ENCODE peak calls at places on chromosomes 4 and X, in five cellular contexts. B is NB4, A is psoas muscle, C is GM06990, I is transverse colon. P is an unnamed sample.
A peak's percentile ranks its signal among the peaks of the same experiment; 100 is the strongest.

GRCh38 chr4:19319607-19320006 is 932.1 kb upstream of the SLIT2 start:
- DNase-seq in C (no peak), B (no peak), A (no peak), I (no peak), P (no peak)

GRCh38 chr4:113684534-113685091 is 76.9 kb downstream of the CAMK2D start:
- DNase-seq in A (peak; percentile 62), C (no peak), I (peak; percentile 63), B (peak; percentile 2), P (peak; percentile 70)

GRCh38 chr4:120694973-120695372 is 227.6 kb downstream of the PRDM5 start:
- DNase-seq in C (no peak), A (no peak), B (no peak), I (peak; percentile 51), P (peak; percentile 78)

GRCh38 chr4:106316773-106317409 is 541 bp downstream of the AIMP1 start:
- DNase-seq in A (no peak), B (peak; percentile 34), C (no peak), I (no peak), P (peak; percentile 17)

GRCh38 chrX:136542281-136542680 is 10.3 kb downstream of the VGLL1 start:
- DNase-seq in I (no peak), A (no peak), B (no peak), C (no peak), P (no peak)

GRCh38 chr4:48944252-48944651 is 37.7 kb upstream of the OCIAD2 start:
- DNase-seq in B (no peak), A (no peak), C (no peak), I (peak; percentile 33), P (no peak)

GRCh38 chrX:10666102-10666501 is 45.7 kb upstream of the MID1 start:
- DNase-seq in I (no peak), A (no peak), B (no peak), C (no peak), P (no peak)

GRCh38 chr4:16269742-16270522 is 43.7 kb upstream of the TAPT1 start:
- DNase-seq in I (no peak), B (peak; percentile 91), C (no peak), A (peak; percentile 30), P (peak; percentile 86)

GRCh38 chr4:139933541-139933940 is 220.4 kb downstream of the MAML3 start:
- DNase-seq in I (no peak), C (no peak), A (no peak), B (no peak), P (no peak)

GRCh38 chr4:78689700-78690318 is 86.3 kb upstream of the BMP2K start:
- DNase-seq in C (no peak), A (no peak), I (no peak), B (no peak), P (no peak)

GRCh38 chrX:68989865-68990606 is 161.2 kb downstream of the EFNB1 start:
- DNase-seq in C (no peak), I (no peak), A (no peak), B (no peak), P (peak; percentile 70)

GRCh38 chr4:184282251-184282713 is 64.6 kb upstream of the ENPP6 start:
- DNase-seq in A (no peak), C (peak; percentile 77), I (peak; percentile 65), B (no peak), P (no peak)

GRCh38 chrX:140766024-140766611 is 56.6 kb downstream of the LINC00632 start:
- DNase-seq in C (no peak), A (no peak), B (peak; percentile 47), I (peak; percentile 22), P (peak; percentile 72)

GRCh38 chr4:40585201-40585789 is 44.4 kb downstream of the RBM47 start:
- DNase-seq in A (no peak), C (no peak), B (peak; percentile 49), I (no peak), P (no peak)

GRCh38 chr4:7979652-7979968 is 39.9 kb upstream of the AFAP1 start:
- DNase-seq in C (no peak), I (no peak), B (no peak), A (no peak), P (no peak)

GRCh38 chr4:978957-979701 is 5.8 kb upstream of the DGKQ start:
- DNase-seq in B (peak; percentile 94), C (no peak), A (no peak), I (no peak), P (peak; percentile 74)

GRCh38 chr4:6263541-6264540 is 5.8 kb upstream of the WFS1 start:
- DNase-seq in A (no peak), B (peak; percentile 46), C (no peak), I (peak; percentile 57), P (peak; percentile 86)

GRCh38 chr4:73952352-73952751 is 29.5 kb downstream of the PF4 start:
- DNase-seq in I (no peak), B (no peak), A (no peak), C (no peak), P (no peak)

GRCh38 chr4:27176400-27176799 is 315.8 kb downstream of the STIM2 start:
- DNase-seq in B (peak; percentile 58), C (no peak), A (peak; percentile 13), I (peak; percentile 25), P (peak; percentile 6)
- TF ChIP-seq CTCF in B (peak; percentile 51), C (peak; percentile 29), A (no peak), I (peak; percentile 36), P (no peak)

GRCh38 chr4:88320780-88321373 is 36.5 kb upstream of the PPM1K start:
- DNase-seq in B (peak; percentile 74), C (peak; percentile 62), A (no peak), I (peak; percentile 38), P (peak; percentile 78)
- H3K4me3 ChIP-seq in B (peak overlapping the region; percentile 38), C (peak overlapping the region; percentile 44), A (no peak overlapping the region), I (no peak overlapping the region), P (no peak overlapping the region)

DNA sequence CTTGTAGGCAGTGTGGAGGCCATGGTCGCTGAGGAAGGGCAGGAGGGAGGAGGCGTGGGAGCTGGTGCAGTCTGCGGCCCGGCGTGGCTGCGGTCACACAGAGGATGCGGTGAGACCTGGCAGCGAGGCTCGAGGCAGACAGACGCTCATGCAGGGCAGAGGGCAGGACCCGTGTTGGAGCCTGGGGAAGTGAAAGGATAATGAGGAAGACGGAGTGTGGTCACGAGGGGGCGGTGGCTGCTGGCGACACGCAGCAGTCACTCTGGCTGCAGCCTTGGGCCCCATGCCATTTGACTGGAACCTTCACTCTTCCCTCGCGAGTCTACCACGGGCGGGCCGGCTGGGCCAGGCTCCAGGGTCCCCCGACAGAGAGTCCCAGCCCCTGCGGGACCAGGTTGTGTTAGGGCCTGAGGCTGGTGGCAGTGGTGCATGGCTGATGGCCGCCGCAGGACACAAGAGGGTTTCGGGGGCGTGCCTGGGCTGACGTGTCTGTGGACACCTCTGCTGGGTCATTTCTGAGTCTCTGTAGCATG is 68.8 kb upstream of the HGFAC start:
- DNase-seq in I (peak; percentile 66), A (peak; percentile 69), B (peak; percentile 97), C (no peak), P (no peak)
- TF ChIP-seq CTCF in I (no peak), A (no peak), B (peak; percentile 23), C (no peak), P (no peak)

DNA sequence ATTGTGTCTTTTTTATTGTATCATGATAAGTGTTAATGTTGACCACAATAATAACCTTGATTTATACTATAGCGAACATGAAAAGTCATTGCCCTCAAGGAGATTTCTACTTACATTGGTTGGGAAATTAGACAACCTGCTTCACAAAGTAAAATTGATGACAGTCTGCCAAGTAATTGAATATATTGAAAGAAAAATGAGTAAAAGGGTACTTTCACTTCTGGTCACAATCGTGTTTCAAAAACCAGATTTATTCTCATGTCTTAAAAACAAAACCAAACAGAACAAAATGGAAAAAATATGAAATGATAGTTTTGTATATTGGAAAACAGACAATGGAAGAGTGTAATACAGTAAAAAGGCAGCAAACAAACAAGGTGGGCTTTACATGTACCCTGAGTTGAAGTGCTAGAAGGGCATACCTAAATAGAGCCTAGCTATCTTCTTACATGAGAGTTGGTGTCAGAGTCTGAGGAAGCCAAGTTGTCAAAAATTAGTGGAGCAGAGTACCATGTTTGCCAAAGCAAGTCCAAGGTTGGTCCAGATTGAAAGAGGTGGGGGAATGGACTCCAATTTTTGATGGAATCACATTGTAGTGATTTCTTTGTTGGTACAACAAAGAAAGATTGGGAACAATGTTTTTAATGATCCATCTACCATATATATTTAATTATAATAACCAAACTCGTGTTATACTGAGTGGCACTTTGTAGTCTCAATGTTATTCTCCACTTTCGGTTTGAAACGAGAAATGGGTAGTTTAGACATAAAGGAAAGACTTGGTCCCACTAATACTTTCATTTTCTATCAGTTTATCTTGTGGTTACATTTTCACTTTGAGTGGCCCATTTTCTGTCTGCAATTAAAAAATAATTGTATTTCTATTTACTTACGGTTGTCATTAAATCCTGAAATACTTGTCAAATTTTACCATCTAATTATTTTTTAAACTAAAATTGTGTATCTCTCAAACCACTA is 775.6 kb downstream of the STIM2 start:
- DNase-seq in B (no peak), A (no peak), I (no peak), C (no peak), P (no peak)
- H3K4me3 ChIP-seq in B (no peak overlapping the region), A (no peak overlapping the region), I (no peak overlapping the region), C (no peak overlapping the region), P (no peak overlapping the region)

GRCh38 chr4:135718019-135718418 is 1516.4 kb upstream of the PABPC4L start:
- DNase-seq in C (no peak), I (no peak), B (no peak), A (no peak), P (peak; percentile 41)
- TF ChIP-seq CTCF in C (no peak), I (no peak), B (no peak), A (no peak), P (peak; percentile 37)

DNA sequence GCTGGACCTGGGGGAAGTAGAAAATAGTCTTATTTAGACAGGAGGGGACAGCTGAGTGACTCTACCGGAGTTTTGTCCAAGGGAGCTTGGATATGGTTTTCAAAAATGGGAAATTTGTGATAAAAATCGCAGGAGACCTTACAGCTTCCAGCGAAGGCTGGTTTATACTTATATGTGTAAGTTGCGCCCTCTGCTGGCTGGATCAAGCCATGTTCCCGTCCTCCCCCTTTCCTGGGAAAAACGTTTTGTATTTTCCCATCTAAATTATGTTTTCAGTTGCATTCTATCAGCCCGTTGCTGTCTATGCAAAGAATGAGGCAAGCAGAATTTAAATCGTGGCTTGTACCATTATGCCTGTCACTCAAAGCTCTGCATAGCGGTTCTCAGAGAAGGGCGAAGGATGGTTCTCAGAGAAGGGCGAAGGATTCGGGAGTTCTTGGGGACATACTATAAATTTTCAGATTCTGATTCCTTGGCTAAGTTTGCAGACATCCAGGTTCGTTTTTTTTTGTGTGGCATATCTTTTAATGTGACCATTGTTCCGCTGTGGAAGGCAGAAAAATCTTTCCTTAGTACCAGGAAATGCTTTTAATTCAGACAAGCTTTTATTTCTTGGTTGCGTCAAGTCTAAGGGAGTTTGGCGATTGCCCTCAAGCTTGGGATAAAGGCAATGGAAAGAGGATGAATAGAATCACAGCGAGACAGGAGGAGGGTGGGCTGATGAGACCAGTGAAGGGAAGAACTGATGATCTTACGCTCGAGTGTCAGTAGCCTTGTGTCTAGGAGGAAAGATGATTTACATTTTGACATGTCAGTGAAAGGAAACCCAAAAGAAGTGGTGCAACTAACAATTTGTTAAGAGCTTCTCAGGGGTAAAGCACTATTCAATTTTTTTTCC is 128.5 kb upstream of the ARX start:
- DNase-seq in C (no peak), I (peak; percentile 54), B (peak; percentile 52), A (peak; percentile 42), P (peak; percentile 71)
- H3K4me3 ChIP-seq in C (no peak overlapping the region), I (no peak overlapping the region), B (no peak overlapping the region), A (peak overlapping the region; percentile 40), P (no peak overlapping the region)

GRCh38 chr4:150593996-150594395 is 12.0 kb downstream of the MAB21L2 start:
- DNase-seq in A (no peak), B (no peak), I (no peak), C (no peak), P (peak; percentile 48)

GRCh38 chr4:150588341-150588740 is 6.4 kb downstream of the MAB21L2 start:
- DNase-seq in C (no peak), I (no peak), A (no peak), B (no peak), P (no peak)

GRCh38 chr4:150591904-150592303 is 10.0 kb downstream of the MAB21L2 start:
- DNase-seq in I (no peak), A (no peak), B (no peak), C (no peak), P (no peak)

GRCh38 chr4:150589174-150589573 is 7.2 kb downstream of the MAB21L2 start:
- DNase-seq in I (no peak), C (no peak), A (no peak), B (no peak), P (no peak)

GRCh38 chr4:150591284-150591874 is 9.4 kb downstream of the MAB21L2 start:
- DNase-seq in B (no peak), I (no peak), C (no peak), A (no peak), P (peak; percentile 31)
- TF ChIP-seq CTCF in B (no peak), I (no peak), C (no peak), A (no peak), P (no peak)